ENCODE peak calls at places on chromosomes 12 and 14, in eight cellular contexts. One of them, this sample, is unnamed.

GRCh38 chr12:115801826-115802225 is 475.7 kb downstream of the MED13L start:
- DNase-seq in right lobe of liver: no peak
- DNase-seq in CD4-positive, alpha-beta T cell: no peak
- DNase-seq in HepG2: no peak
- DNase-seq in spleen: no peak
- DNase-seq in fibroblast of pulmonary artery: no peak
- DNase-seq in progenitor cell of endocrine pancreas: no peak
- DNase-seq in fibroblast of lung: no peak
- DNase-seq in this sample: no peak

GRCh38 chr14:101065696-101066694 is 162.5 kb upstream of the RTL1 start:
- DNase-seq in right lobe of liver: no peak
- DNase-seq in CD4-positive, alpha-beta T cell: no peak
- DNase-seq in HepG2: no peak
- DNase-seq in spleen: peak; percentile 60
- DNase-seq in fibroblast of pulmonary artery: no peak
- DNase-seq in progenitor cell of endocrine pancreas: no peak
- DNase-seq in fibroblast of lung: no peak
- DNase-seq in this sample: no peak

GRCh38 chr12:114780746-114781399 is 96.9 kb upstream of the TBX3 start:
- DNase-seq in right lobe of liver: no peak
- DNase-seq in CD4-positive, alpha-beta T cell: no peak
- DNase-seq in HepG2: no peak
- DNase-seq in spleen: no peak
- DNase-seq in fibroblast of pulmonary artery: no peak
- DNase-seq in progenitor cell of endocrine pancreas: no peak
- DNase-seq in fibroblast of lung: no peak
- DNase-seq in this sample: no peak

GRCh38 chr14:87332001-87332400 is 661.0 kb downstream of the GALC start:
- DNase-seq in right lobe of liver: no peak
- DNase-seq in CD4-positive, alpha-beta T cell: no peak
- DNase-seq in HepG2: no peak
- DNase-seq in spleen: no peak
- DNase-seq in fibroblast of pulmonary artery: peak; percentile 35
- DNase-seq in progenitor cell of endocrine pancreas: no peak
- DNase-seq in fibroblast of lung: peak; percentile 67
- DNase-seq in this sample: no peak

GRCh38 chr12:38890102-38890501 is 15.3 kb downstream of the CPNE8 start:
- DNase-seq in right lobe of liver: no peak
- DNase-seq in CD4-positive, alpha-beta T cell: no peak
- DNase-seq in HepG2: no peak
- DNase-seq in spleen: no peak
- DNase-seq in fibroblast of pulmonary artery: no peak
- DNase-seq in progenitor cell of endocrine pancreas: no peak
- DNase-seq in fibroblast of lung: no peak
- DNase-seq in this sample: no peak

GRCh38 chr14:79573486-79573885 is 637.8 kb downstream of the DIO2 start:
- DNase-seq in right lobe of liver: no peak
- DNase-seq in CD4-positive, alpha-beta T cell: no peak
- DNase-seq in HepG2: no peak
- DNase-seq in spleen: no peak
- DNase-seq in fibroblast of pulmonary artery: peak; percentile 59
- DNase-seq in progenitor cell of endocrine pancreas: no peak
- DNase-seq in fibroblast of lung: peak; percentile 84
- DNase-seq in this sample: no peak

GRCh38 chr12:31005944-31006361 is 67.7 kb upstream of the DDX11 start:
- DNase-seq in right lobe of liver: no peak
- DNase-seq in CD4-positive, alpha-beta T cell: no peak
- DNase-seq in HepG2: no peak
- DNase-seq in spleen: peak; percentile 79
- DNase-seq in fibroblast of pulmonary artery: peak; percentile 17
- DNase-seq in progenitor cell of endocrine pancreas: no peak
- DNase-seq in fibroblast of lung: peak; percentile 54
- DNase-seq in this sample: no peak

GRCh38 chr12:2960996-2961616 is 1.9 kb downstream of the TEAD4 start:
- DNase-seq in right lobe of liver: no peak
- DNase-seq in CD4-positive, alpha-beta T cell: no peak
- DNase-seq in HepG2: no peak
- DNase-seq in spleen: no peak
- DNase-seq in fibroblast of pulmonary artery: no peak
- DNase-seq in progenitor cell of endocrine pancreas: no peak
- DNase-seq in fibroblast of lung: no peak
- DNase-seq in this sample: no peak

GRCh38 chr14:75303415-75303814 is 24.8 kb downstream of the FOS start:
- DNase-seq in right lobe of liver: peak; percentile 52
- DNase-seq in CD4-positive, alpha-beta T cell: peak; percentile 52
- DNase-seq in HepG2: peak; percentile 66
- DNase-seq in spleen: peak; percentile 87
- DNase-seq in fibroblast of pulmonary artery: peak; percentile 87
- DNase-seq in progenitor cell of endocrine pancreas: no peak
- DNase-seq in fibroblast of lung: peak; percentile 79
- DNase-seq in this sample: peak; percentile 68

GRCh38 chr12:12474931-12475485 is 87.7 kb downstream of the DUSP16 start:
- DNase-seq in right lobe of liver: no peak
- DNase-seq in CD4-positive, alpha-beta T cell: peak; percentile 31
- DNase-seq in HepG2: no peak
- DNase-seq in spleen: no peak
- DNase-seq in fibroblast of pulmonary artery: peak; percentile 42
- DNase-seq in progenitor cell of endocrine pancreas: no peak
- DNase-seq in fibroblast of lung: no peak
- DNase-seq in this sample: no peak

GRCh38 chr12:122081108-122081696 is 2.6 kb downstream of the MLXIP start:
- DNase-seq in right lobe of liver: no peak
- DNase-seq in CD4-positive, alpha-beta T cell: no peak
- DNase-seq in HepG2: no peak
- DNase-seq in spleen: no peak
- DNase-seq in fibroblast of pulmonary artery: peak; percentile 67
- DNase-seq in progenitor cell of endocrine pancreas: no peak
- DNase-seq in fibroblast of lung: peak; percentile 79
- DNase-seq in this sample: no peak

GRCh38 chr14:58898655-58899316 is 261.0 kb downstream of the DACT1 start:
- DNase-seq in right lobe of liver: no peak
- DNase-seq in CD4-positive, alpha-beta T cell: no peak
- DNase-seq in HepG2: no peak
- DNase-seq in spleen: no peak
- DNase-seq in fibroblast of pulmonary artery: peak; percentile 94
- DNase-seq in progenitor cell of endocrine pancreas: no peak
- DNase-seq in fibroblast of lung: peak; percentile 89
- DNase-seq in this sample: no peak

GRCh38 chr14:100149789-100150611 is 9.4 kb downstream of the DEGS2 start:
- DNase-seq in right lobe of liver: no peak
- DNase-seq in CD4-positive, alpha-beta T cell: no peak
- DNase-seq in HepG2: no peak
- DNase-seq in spleen: no peak
- DNase-seq in fibroblast of pulmonary artery: no peak
- DNase-seq in progenitor cell of endocrine pancreas: no peak
- DNase-seq in fibroblast of lung: no peak
- DNase-seq in this sample: no peak

GRCh38 chr14:104143521-104144452 is 5.4 kb downstream of the KIF26A start:
- DNase-seq in right lobe of liver: no peak
- DNase-seq in CD4-positive, alpha-beta T cell: no peak
- DNase-seq in HepG2: no peak
- DNase-seq in spleen: peak; percentile 69
- DNase-seq in fibroblast of pulmonary artery: no peak
- DNase-seq in progenitor cell of endocrine pancreas: no peak
- DNase-seq in fibroblast of lung: no peak
- DNase-seq in this sample: peak; percentile 2

GRCh38 chr14:99081880-99082279 is 190.1 kb downstream of the BCL11B start:
- DNase-seq in right lobe of liver: no peak
- DNase-seq in CD4-positive, alpha-beta T cell: no peak
- DNase-seq in HepG2: no peak
- DNase-seq in spleen: no peak
- DNase-seq in fibroblast of pulmonary artery: no peak
- DNase-seq in progenitor cell of endocrine pancreas: no peak
- DNase-seq in fibroblast of lung: no peak
- DNase-seq in this sample: no peak

GRCh38 chr12:125341422-125341821 is 276.2 kb downstream of the AACS start:
- DNase-seq in right lobe of liver: no peak
- DNase-seq in CD4-positive, alpha-beta T cell: no peak
- DNase-seq in HepG2: no peak
- DNase-seq in spleen: no peak
- DNase-seq in fibroblast of pulmonary artery: no peak
- DNase-seq in progenitor cell of endocrine pancreas: no peak
- DNase-seq in fibroblast of lung: no peak
- DNase-seq in this sample: no peak

GRCh38 chr12:109900752-109901580 is 892 bp downstream of the TCHP start:
- DNase-seq in right lobe of liver: no peak
- DNase-seq in CD4-positive, alpha-beta T cell: no peak
- DNase-seq in HepG2: no peak
- DNase-seq in spleen: no peak
- DNase-seq in fibroblast of pulmonary artery: peak; percentile 6
- DNase-seq in progenitor cell of endocrine pancreas: no peak
- DNase-seq in fibroblast of lung: peak; percentile 15
- DNase-seq in this sample: peak; percentile 30

GRCh38 chr12:66188584-66189475 is at the start of gene IRAK3:
- DNase-seq in right lobe of liver: peak; percentile 84
- DNase-seq in CD4-positive, alpha-beta T cell: peak; percentile 11
- DNase-seq in HepG2: no peak
- DNase-seq in spleen: peak; percentile 96
- DNase-seq in fibroblast of pulmonary artery: peak; percentile 82
- DNase-seq in progenitor cell of endocrine pancreas: peak; percentile 30
- DNase-seq in fibroblast of lung: peak; percentile 72
- DNase-seq in this sample: peak; percentile 55

GRCh38 chr14:64940336-64940910 is 2.1 kb downstream of the GPX2 start:
- DNase-seq in right lobe of liver: no peak
- DNase-seq in CD4-positive, alpha-beta T cell: no peak
- DNase-seq in HepG2: no peak
- DNase-seq in spleen: no peak
- DNase-seq in fibroblast of pulmonary artery: no peak
- DNase-seq in progenitor cell of endocrine pancreas: no peak
- DNase-seq in fibroblast of lung: no peak
- DNase-seq in this sample: no peak

GRCh38 chr12:55927588-55928502 is at the start of gene PYM1:
- DNase-seq in right lobe of liver: peak; percentile 88
- DNase-seq in CD4-positive, alpha-beta T cell: peak; percentile 40
- DNase-seq in HepG2: peak; percentile 89
- DNase-seq in spleen: peak; percentile 95
- DNase-seq in fibroblast of pulmonary artery: peak; percentile 74
- DNase-seq in progenitor cell of endocrine pancreas: peak; percentile 44
- DNase-seq in fibroblast of lung: peak; percentile 75
- DNase-seq in this sample: peak; percentile 73
- TF ChIP-seq CTCF in right lobe of liver: no peak
- TF ChIP-seq CTCF in CD4-positive, alpha-beta T cell: no peak
- TF ChIP-seq CTCF in HepG2: peak; percentile 4
- TF ChIP-seq CTCF in spleen: no peak
- TF ChIP-seq CTCF in fibroblast of pulmonary artery: no peak
- TF ChIP-seq CTCF in progenitor cell of endocrine pancreas: peak; percentile 6
- TF ChIP-seq CTCF in fibroblast of lung: no peak
- TF ChIP-seq CTCF in this sample: no peak

DNA sequence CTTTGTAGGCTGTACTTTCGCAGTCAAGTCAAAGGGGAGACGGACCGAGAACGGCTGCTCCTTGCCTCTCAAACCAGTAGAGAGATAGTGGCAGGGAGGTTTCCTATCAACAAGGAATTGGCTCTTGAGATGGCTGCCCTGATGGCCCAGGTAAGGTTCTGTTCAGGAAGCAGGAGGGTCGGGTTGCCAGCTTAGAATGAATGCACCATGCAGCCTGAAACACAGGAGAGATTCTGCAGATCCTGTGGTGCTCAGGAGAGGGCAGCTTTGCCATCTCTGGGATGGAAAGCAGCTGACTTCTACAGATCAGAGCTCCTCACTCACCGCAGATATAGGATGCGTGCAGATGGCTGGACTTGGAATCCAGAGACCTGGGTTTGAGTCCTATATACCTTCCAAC is 18.0 kb downstream of the PIGH start:
- DNase-seq in right lobe of liver: no peak
- DNase-seq in CD4-positive, alpha-beta T cell: no peak
- DNase-seq in HepG2: no peak
- DNase-seq in spleen: peak; percentile 32
- DNase-seq in fibroblast of pulmonary artery: no peak
- DNase-seq in progenitor cell of endocrine pancreas: no peak
- DNase-seq in fibroblast of lung: no peak
- DNase-seq in this sample: no peak
- TF ChIP-seq CTCF in right lobe of liver: no peak
- TF ChIP-seq CTCF in CD4-positive, alpha-beta T cell: no peak
- TF ChIP-seq CTCF in HepG2: peak; percentile 8
- TF ChIP-seq CTCF in spleen: no peak
- TF ChIP-seq CTCF in fibroblast of pulmonary artery: no peak
- TF ChIP-seq CTCF in progenitor cell of endocrine pancreas: no peak
- TF ChIP-seq CTCF in fibroblast of lung: no peak
- TF ChIP-seq CTCF in this sample: no peak

DNA sequence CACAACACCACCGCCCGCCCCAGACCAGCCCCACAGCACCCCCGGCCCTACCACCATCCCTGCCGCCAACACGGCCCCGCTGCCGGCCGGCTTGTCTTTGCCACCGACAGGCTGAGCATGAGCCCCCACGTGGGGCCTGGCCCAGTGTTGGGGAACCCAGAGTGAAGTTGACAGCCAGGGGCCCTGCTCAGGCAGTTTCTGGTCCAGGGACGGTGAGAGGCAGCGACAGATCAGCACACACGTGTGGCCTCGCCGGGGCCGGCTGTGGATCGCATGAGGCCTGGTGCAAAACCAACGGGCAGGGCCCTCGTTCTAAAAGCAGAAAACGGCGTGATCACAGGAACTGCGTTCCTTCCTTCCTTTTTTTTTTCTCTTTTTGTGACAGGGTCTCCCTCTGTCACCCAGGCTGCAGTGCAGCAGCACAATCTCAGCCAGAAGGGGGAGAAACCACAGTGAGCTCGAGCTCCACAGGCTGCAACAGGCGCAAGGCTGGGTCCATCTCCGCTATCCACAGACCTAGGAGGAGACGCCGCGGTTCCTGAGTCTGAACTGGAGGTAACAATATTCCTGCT is 50.5 kb upstream of the FBRSL1 start:
- DNase-seq in right lobe of liver: no peak
- DNase-seq in CD4-positive, alpha-beta T cell: no peak
- DNase-seq in HepG2: no peak
- DNase-seq in spleen: peak; percentile 84
- DNase-seq in fibroblast of pulmonary artery: no peak
- DNase-seq in progenitor cell of endocrine pancreas: no peak
- DNase-seq in fibroblast of lung: no peak
- DNase-seq in this sample: no peak
- TF ChIP-seq CTCF in right lobe of liver: no peak
- TF ChIP-seq CTCF in CD4-positive, alpha-beta T cell: peak; percentile 35
- TF ChIP-seq CTCF in HepG2: peak; percentile 37
- TF ChIP-seq CTCF in spleen: peak; percentile 43
- TF ChIP-seq CTCF in fibroblast of pulmonary artery: no peak
- TF ChIP-seq CTCF in progenitor cell of endocrine pancreas: no peak
- TF ChIP-seq CTCF in fibroblast of lung: no peak
- TF ChIP-seq CTCF in this sample: no peak

DNA sequence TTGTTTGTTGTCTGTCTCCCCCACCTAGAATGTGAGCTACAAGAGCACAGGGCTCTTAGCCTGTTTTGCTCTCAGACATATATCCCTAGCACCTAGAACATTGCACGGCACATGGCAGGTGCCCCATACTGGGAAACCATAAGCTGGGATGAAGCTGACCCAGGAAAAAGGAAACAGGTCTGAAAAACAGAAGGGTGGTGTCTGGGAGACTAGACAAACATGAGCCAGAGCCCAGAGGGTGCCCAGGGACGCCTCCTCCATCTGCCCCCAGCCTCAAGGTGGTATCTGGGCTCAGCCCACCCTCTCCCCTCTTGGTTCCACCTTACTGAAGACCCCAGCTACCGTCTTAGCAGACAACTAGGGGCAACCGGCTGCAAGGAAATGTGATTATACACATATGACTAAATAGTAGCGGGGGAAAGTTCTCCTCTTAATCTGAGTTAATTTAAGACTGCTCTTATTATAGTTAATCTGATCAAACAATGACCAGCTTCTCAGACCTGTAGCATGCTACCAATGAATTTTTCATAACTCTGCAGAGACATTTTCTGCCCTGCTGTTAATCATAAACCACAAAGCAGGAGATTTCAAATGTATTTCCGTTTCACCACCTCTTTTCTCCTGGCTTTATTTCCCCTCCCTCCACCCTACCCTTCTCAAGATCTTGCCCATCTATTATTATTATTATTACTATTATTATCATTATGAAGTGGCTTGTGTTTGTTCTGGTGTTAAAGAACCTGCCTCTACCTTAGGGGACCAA is 31.9 kb downstream of the KSR2 start:
- DNase-seq in right lobe of liver: no peak
- DNase-seq in CD4-positive, alpha-beta T cell: no peak
- DNase-seq in HepG2: no peak
- DNase-seq in spleen: no peak
- DNase-seq in fibroblast of pulmonary artery: no peak
- DNase-seq in progenitor cell of endocrine pancreas: no peak
- DNase-seq in fibroblast of lung: no peak
- DNase-seq in this sample: no peak
- TF ChIP-seq CTCF in right lobe of liver: no peak
- TF ChIP-seq CTCF in CD4-positive, alpha-beta T cell: no peak
- TF ChIP-seq CTCF in HepG2: no peak
- TF ChIP-seq CTCF in spleen: no peak
- TF ChIP-seq CTCF in fibroblast of pulmonary artery: no peak
- TF ChIP-seq CTCF in progenitor cell of endocrine pancreas: no peak
- TF ChIP-seq CTCF in fibroblast of lung: no peak
- TF ChIP-seq CTCF in this sample: no peak

This sample was measured in nephron progenitor cell.